ENCODE peak calls at places on chromosome 10, in four cellular contexts. Z is HepG2, M is K562, B is GM12878. F is an unnamed sample.

GRCh38 chr10:119496282-119496681 is 46.2 kb downstream of the RGS10 start:
- DNase-seq in M (no peak), B (no peak), Z (peak), F (no peak)

GRCh38 chr10:5550621-5551530 is 26.1 kb downstream of the CALML3 start:
- DNase-seq in B (no peak), M (no peak), Z (no peak), F (no peak)

GRCh38 chr10:106083572-106083971 is 1080.9 kb downstream of the SORCS1 start:
- DNase-seq in M (no peak), B (no peak), Z (no peak), F (no peak)

GRCh38 chr10:133459454-133460207 is 5.9 kb downstream of the SCART1 start:
- DNase-seq in Z (no peak), M (no peak), B (no peak), F (no peak)

GRCh38 chr10:13390604-13391522 is 42.8 kb upstream of the SEPHS1 start:
- DNase-seq in B (no peak), Z (no peak), M (peak), F (no peak)

GRCh38 chr10:102231357-102232318 is 5.5 kb downstream of the ELOVL3 start:
- DNase-seq in B (no peak), Z (peak), M (peak), F (peak)

GRCh38 chr10:112915590-112916572 is 34.2 kb upstream of the TCF7L2 start:
- DNase-seq in Z (peak), M (peak), B (peak), F (no peak)

GRCh38 chr10:124025638-124026336 is 67.6 kb downstream of the CHST15 start:
- DNase-seq in Z (peak), B (no peak), M (peak), F (peak)

GRCh38 chr10:92688927-92689662 is 660 bp upstream of the HHEX start:
- DNase-seq in M (peak), Z (peak), B (no peak), F (no peak)

GRCh38 chr10:36448760-36449681 is 676.4 kb upstream of the ANKRD30A start:
- DNase-seq in Z (no peak), M (no peak), B (no peak), F (no peak)

GRCh38 chr10:116630020-116630419 is 9.3 kb downstream of the PNLIPRP2 start:
- DNase-seq in M (no peak), B (no peak), Z (no peak), F (no peak)

GRCh38 chr10:35607475-35608316 is 2.6 kb downstream of the GJD4 start:
- DNase-seq in M (no peak), Z (no peak), B (no peak), F (no peak)

GRCh38 chr10:13335881-13336280 is 12.2 kb downstream of the SEPHS1 start:
- DNase-seq in Z (no peak), B (no peak), M (no peak), F (no peak)

GRCh38 chr10:121615862-121616261 is 17.6 kb upstream of the FGFR2 start:
- DNase-seq in M (no peak), B (no peak), Z (no peak), F (no peak)

GRCh38 chr10:27035163-27035562 is 65.1 kb downstream of the ANKRD26 start:
- DNase-seq in Z (no peak), B (no peak), M (no peak), F (no peak)

GRCh38 chr10:12538596-12538995 is 189.2 kb downstream of the CAMK1D start:
- DNase-seq in Z (no peak), B (no peak), M (no peak), F (no peak)

GRCh38 chr10:34814228-34815173 is 595 bp downstream of the PARD3 start:
- DNase-seq in M (peak), Z (peak), B (no peak), F (peak)

GRCh38 chr10:80292607-80293239 is 3.3 kb upstream of the MAT1A start:
- DNase-seq in M (no peak), Z (peak), B (no peak), F (no peak)

GRCh38 chr10:25039531-25039930 is 23.1 kb downstream of the THNSL1 start:
- DNase-seq in B (no peak), M (no peak), Z (no peak), F (no peak)

GRCh38 chr10:111732116-111732785 is 451.3 kb downstream of the GPAM start:
- DNase-seq in B (no peak), M (no peak), Z (no peak), F (no peak)

GRCh38 chr10:117545141-117546019 is 2.8 kb downstream of the EMX2 start:
- DNase-seq in M (no peak), Z (no peak), B (no peak), F (peak)

GRCh38 chr10:75021851-75022250 is 89.6 kb upstream of the SAMD8 start:
- DNase-seq in Z (peak), M (no peak), B (no peak), F (no peak)

GRCh38 chr10:62769574-62770242 is 34.8 kb upstream of the ADO start:
- DNase-seq in B (no peak), M (peak), Z (no peak), F (no peak)

GRCh38 chr10:112389147-112389822 is 15.4 kb downstream of the ACSL5 start:
- DNase-seq in M (no peak), B (peak), Z (peak), F (no peak)

GRCh38 chr10:77392851-77393250 is 244.8 kb downstream of the KCNMA1 start:
- DNase-seq in M (no peak), Z (no peak), B (no peak), F (no peak)

GRCh38 chr10:20949967-20950366 is 52.9 kb upstream of the NEBL start:
- DNase-seq in B (no peak), Z (no peak), M (no peak), F (no peak)

GRCh38 chr10:59319854-59320253 is 42.5 kb downstream of the FAM13C start:
- DNase-seq in M (no peak), B (no peak), Z (no peak), F (no peak)

GRCh38 chr10:86942441-86943315 is 14.7 kb downstream of the MMRN2 start:
- DNase-seq in M (no peak), Z (no peak), B (no peak), F (no peak)

GRCh38 chr10:68202965-68203358 is 29.0 kb downstream of the ATOH7 start:
- DNase-seq in M (no peak), Z (no peak), B (no peak), F (no peak)

GRCh38 chr10:101061814-101062230 is at the start of gene KAZALD1:
- DNase-seq in M (no peak), B (no peak), Z (no peak), F (no peak)

DNA sequence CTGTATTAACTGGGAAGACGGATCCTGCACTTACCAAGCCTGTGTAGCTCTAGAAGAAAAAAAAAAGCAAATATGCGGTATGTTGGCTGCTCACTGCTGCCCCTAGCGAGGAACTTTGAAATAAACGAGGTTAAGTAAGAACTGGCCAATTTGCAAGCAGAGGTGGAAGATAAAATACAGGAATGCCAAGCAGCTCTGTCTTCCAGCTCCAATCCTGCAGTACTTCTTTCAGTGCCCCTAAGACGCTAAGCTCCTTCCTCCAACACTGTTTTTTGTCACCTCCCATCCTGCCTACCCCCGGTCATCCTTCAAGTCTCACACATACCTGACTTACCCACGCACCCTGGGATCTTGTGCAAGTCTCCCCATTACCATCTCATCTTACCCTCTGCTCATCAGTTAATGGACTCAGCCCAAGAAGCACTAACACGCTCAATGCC is 814 bp downstream of the C10orf143 start:
- DNase-seq in M (peak), B (peak), Z (peak), F (peak)
- TF ChIP-seq FOXK2 in M (no peak), B (no peak), Z (no peak), F (no peak)

DNA sequence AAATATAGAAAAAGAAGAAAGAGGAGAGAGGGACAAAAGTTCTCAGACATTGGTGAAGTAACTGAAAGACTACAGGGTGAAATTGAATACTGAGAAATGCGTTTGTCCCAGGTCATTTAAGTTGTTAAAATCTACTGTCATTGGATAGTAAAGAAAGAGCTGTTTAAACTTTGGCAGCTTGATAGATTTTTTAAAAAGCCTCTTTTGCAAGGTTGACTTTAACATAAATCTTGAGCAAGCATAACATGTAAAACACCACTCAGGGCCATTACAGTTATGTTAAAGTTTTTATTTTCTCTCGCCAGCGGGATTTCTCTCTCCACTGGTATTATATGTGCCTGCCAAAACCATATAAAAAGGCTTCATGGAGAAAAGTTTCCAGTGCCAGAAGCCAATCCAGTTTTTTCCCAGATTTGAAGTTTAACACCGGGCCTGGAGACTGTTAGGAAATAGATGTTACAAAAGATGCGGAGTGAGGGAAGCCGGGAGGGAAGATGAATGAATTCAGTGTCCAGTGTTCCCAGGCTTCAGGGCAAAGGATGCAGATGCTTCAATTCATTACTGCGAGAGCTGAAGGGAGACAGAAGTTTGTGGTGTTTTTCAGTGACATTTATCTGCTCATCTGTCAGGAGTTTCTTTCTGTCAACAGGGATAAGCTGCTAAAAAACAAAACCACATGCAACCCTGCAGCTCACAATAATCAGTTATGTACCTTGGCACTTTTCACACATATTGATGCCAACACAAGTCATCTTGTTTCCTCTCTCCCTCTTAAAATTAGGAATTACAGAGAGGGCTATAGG is 155.5 kb downstream of the SPAG6 start:
- DNase-seq in B (no peak), Z (no peak), M (no peak), F (no peak)
- TF ChIP-seq SP1 in B (no peak), Z (no peak), M (no peak), F (no peak)

DNA sequence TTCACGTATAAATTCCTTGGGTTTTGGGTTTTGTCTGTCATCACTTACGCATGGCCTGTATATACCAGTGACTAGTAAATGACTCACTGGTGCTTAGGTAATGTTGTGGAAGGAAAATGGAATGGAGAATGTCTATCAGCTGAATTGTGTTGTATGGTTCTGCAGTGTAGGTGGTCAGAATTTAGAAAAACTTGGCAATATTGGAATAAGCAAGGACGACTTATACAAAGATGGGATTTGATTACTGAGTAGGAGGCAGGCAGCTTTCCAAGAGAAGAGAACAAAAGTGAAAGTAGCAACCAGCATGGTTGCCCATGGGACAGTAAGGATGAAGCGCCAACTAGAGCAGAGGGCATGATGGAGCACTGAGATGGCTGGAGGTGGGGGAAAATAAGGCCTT is 168.6 kb upstream of the CSTF2T start:
- DNase-seq in M (no peak), B (no peak), Z (no peak), F (no peak)
- TF ChIP-seq TARDBP in M (no peak), B (no peak), Z (no peak), F (no peak)

DNA sequence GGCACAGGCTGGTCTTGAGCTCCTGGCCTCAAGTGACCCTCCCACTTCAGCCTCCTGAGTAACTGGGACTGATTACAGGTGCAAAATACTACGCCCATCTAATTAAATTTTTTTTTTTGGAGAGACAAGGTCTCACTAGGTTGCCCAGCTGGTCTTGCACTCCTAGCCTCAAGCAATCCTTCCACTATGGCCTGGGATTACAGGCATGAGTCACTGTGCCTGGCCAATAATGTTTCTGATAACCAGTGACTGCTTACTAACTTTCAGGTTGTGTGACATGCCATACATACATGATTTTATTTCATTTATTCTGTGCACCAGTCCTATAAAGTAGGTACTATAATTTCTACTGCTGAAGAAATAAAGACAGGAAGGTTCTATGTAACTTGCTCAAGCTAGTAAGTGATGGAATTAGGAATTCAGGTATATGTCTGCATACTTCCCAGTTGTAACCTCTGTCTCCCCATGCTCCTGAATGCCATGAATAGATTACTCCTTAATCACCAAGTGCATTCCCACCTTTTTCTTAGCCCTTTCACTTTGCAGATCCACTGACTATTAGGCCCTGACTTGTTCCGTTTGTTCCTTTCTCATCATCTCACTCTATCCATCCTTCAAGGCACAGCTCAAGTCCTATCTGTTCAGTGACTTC is 28.1 kb downstream of the MCU start:
- DNase-seq in M (no peak), B (no peak), Z (no peak), F (no peak)
- TF ChIP-seq FOXK2 in M (no peak), B (no peak), Z (no peak), F (no peak)